ENCODE peak calls at places on chromosomes 6 and 20, in four cellular contexts. One of them, this sample, is unnamed.

GRCh38 chr6:3962897-3963296 is 113.7 kb downstream of the FAM50B start:
- DNase-seq in ovary: no peak
- DNase-seq in natural killer cell: no peak
- DNase-seq in choroid plexus epithelial cell: peak; percentile 74
- DNase-seq in this sample: no peak

GRCh38 chr20:45450097-45450818 is 19.3 kb upstream of the WFDC2 start:
- DNase-seq in ovary: no peak
- DNase-seq in natural killer cell: no peak
- DNase-seq in choroid plexus epithelial cell: peak; percentile 73
- DNase-seq in this sample: no peak

GRCh38 chr6:9205645-9206044 is 770.3 kb upstream of the SLC35B3 start:
- DNase-seq in ovary: no peak
- DNase-seq in natural killer cell: no peak
- DNase-seq in choroid plexus epithelial cell: no peak
- DNase-seq in this sample: no peak

GRCh38 chr6:118710616-118711015 is 59.2 kb upstream of the CEP85L start:
- DNase-seq in ovary: no peak
- DNase-seq in natural killer cell: no peak
- DNase-seq in choroid plexus epithelial cell: no peak
- DNase-seq in this sample: no peak

GRCh38 chr20:51510961-51511360 is 31.6 kb downstream of the NFATC2 start:
- DNase-seq in ovary: no peak
- DNase-seq in natural killer cell: no peak
- DNase-seq in choroid plexus epithelial cell: peak; percentile 79
- DNase-seq in this sample: no peak

GRCh38 chr20:8964944-8965562 is 103.8 kb upstream of the PLCB4 start:
- DNase-seq in ovary: no peak
- DNase-seq in natural killer cell: no peak
- DNase-seq in choroid plexus epithelial cell: no peak
- DNase-seq in this sample: no peak

GRCh38 chr6:52984247-52984646 is 10.8 kb downstream of the GSTA4 start:
- DNase-seq in ovary: no peak
- DNase-seq in natural killer cell: no peak
- DNase-seq in choroid plexus epithelial cell: peak; percentile 3
- DNase-seq in this sample: no peak

GRCh38 chr6:158518196-158519127 is 41.4 kb upstream of the TMEM181 start:
- DNase-seq in ovary: peak; percentile 28
- DNase-seq in natural killer cell: no peak
- DNase-seq in choroid plexus epithelial cell: peak; percentile 82
- DNase-seq in this sample: no peak

GRCh38 chr6:41042167-41042566 is at the start of gene TSPO2:
- DNase-seq in ovary: no peak
- DNase-seq in natural killer cell: no peak
- DNase-seq in choroid plexus epithelial cell: no peak
- DNase-seq in this sample: no peak

GRCh38 chr6:31768717-31769257 is 6.3 kb downstream of the SAPCD1 start:
- DNase-seq in ovary: no peak
- DNase-seq in natural killer cell: no peak
- DNase-seq in choroid plexus epithelial cell: no peak
- DNase-seq in this sample: no peak

GRCh38 chr6:134511984-134512383 is 194.1 kb upstream of the SGK1 start:
- DNase-seq in ovary: no peak
- DNase-seq in natural killer cell: no peak
- DNase-seq in choroid plexus epithelial cell: no peak
- DNase-seq in this sample: no peak

GRCh38 chr20:21102691-21103311 is 3.4 kb downstream of the LINC00237 start:
- DNase-seq in ovary: no peak
- DNase-seq in natural killer cell: no peak
- DNase-seq in choroid plexus epithelial cell: no peak
- DNase-seq in this sample: no peak

GRCh38 chr20:31330893-31331292 is 22.5 kb upstream of the DEFB116 start:
- DNase-seq in ovary: no peak
- DNase-seq in natural killer cell: no peak
- DNase-seq in choroid plexus epithelial cell: no peak
- DNase-seq in this sample: no peak

GRCh38 chr6:135331002-135331401 is 149.9 kb downstream of the MYB start:
- DNase-seq in ovary: no peak
- DNase-seq in natural killer cell: no peak
- DNase-seq in choroid plexus epithelial cell: peak; percentile 67
- DNase-seq in this sample: no peak

GRCh38 chr20:15642676-15643075 is 930.6 kb downstream of the KIF16B start:
- DNase-seq in ovary: no peak
- DNase-seq in natural killer cell: no peak
- DNase-seq in choroid plexus epithelial cell: peak; percentile 43
- DNase-seq in this sample: no peak

GRCh38 chr6:55578537-55579363 is at the start of gene HMGCLL1:
- DNase-seq in ovary: no peak
- DNase-seq in natural killer cell: no peak
- DNase-seq in choroid plexus epithelial cell: peak; percentile 11
- DNase-seq in this sample: peak; percentile 70

GRCh38 chr20:419556-420168 is 11.6 kb downstream of the RBCK1 start:
- DNase-seq in ovary: no peak
- DNase-seq in natural killer cell: no peak
- DNase-seq in choroid plexus epithelial cell: no peak
- DNase-seq in this sample: no peak

GRCh38 chr6:161837854-161838253 is 564.0 kb upstream of the AGPAT4 start:
- DNase-seq in ovary: no peak
- DNase-seq in natural killer cell: no peak
- DNase-seq in choroid plexus epithelial cell: peak; percentile 16
- DNase-seq in this sample: no peak

DNA sequence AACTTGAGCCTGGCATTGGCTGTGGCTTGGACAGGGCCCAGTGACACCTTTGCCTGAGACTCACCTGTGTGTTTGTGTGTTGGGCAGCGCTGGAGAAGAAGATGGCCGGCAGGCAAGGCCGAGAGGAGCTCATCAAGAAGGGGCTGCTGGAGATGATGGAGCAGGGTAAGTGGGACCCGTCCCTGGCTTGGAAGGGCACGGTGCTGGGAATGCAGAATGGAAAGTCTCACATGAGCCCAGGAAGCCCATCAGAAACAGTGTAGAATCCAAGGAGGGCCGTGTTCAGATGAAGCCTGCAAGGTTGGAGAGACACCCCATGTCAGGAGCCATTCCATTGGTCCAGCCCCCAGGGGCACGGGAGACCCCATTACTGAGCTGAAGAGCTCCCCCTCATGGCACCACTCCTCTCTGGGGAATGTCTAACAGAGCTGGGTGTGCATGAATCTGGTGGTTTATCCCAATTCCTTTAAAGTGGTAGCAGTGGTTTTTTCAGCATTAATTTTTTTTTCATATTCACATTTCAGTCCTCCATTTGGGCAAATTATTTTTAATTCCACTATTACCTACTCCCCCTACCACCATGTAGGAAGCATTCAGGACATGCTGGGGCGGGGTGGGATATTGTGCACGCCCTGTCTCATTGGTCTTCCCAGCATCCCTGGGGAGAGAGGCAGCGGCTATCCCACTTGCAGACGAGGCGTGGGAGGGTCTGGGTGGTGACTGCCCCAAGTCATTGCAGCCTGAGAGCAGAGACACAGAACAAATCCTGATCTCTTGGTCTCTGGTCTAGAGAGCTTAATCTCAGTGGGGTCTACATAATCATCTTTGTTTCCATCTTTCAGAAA is 143.6 kb downstream of the PHACTR3 start:
- DNase-seq in ovary: no peak
- DNase-seq in natural killer cell: no peak
- DNase-seq in choroid plexus epithelial cell: no peak
- DNase-seq in this sample: no peak
- TF ChIP-seq CTCF in ovary: no peak
- TF ChIP-seq CTCF in natural killer cell: no peak
- TF ChIP-seq CTCF in choroid plexus epithelial cell: no peak
- TF ChIP-seq CTCF in this sample: no peak

DNA sequence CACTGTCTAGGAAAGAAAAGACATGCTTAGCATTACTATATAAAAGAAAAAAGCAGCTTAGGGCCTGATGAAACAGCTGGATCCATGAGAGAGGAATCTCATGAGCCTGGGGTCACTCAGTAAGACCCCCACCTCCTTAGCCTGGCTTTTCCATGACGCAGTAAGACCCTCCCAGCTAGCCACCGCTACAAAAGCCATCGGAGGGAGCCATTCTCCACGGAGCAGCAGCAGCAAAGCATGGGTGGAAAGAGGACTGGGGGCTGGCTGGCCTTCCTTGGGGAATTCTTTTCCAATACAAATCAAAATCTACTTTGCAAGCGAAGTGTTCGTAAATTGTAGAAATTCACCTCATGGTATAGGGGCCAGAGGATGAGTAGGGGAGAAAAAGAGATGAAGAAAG is 91.8 kb downstream of the SOD2 start:
- DNase-seq in ovary: no peak
- DNase-seq in natural killer cell: no peak
- DNase-seq in choroid plexus epithelial cell: no peak
- DNase-seq in this sample: no peak
- TF ChIP-seq CTCF in ovary: no peak
- TF ChIP-seq CTCF in natural killer cell: no peak
- TF ChIP-seq CTCF in choroid plexus epithelial cell: no peak
- TF ChIP-seq CTCF in this sample: no peak

GRCh38 chr20:37992802-37993538 is 40.3 kb downstream of the TTI1 start:
- DNase-seq in ovary: peak; percentile 21
- DNase-seq in natural killer cell: no peak
- DNase-seq in choroid plexus epithelial cell: peak; percentile 97
- DNase-seq in this sample: no peak
- TF ChIP-seq CTCF in ovary: no peak
- TF ChIP-seq CTCF in natural killer cell: peak; percentile 65
- TF ChIP-seq CTCF in choroid plexus epithelial cell: peak; percentile 58
- TF ChIP-seq CTCF in this sample: peak; percentile 84

DNA sequence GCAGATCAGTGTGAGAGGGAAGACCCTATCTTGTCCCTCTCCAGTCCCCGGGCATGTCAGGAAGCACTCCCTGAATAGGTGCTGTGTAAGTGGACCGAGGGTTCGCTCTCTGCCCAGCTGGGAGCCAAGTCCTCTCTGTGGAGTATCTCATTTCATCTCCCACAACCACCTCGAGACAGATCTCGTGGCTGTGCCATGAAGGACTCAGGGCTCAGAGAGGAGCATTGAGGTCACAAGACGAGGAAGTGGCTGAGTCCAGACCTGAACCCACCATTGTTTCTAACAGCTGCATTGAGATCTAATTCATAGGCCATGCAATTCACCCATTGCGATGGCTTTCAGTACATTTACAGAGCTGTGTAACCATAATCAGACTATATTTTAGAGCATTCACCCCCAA is 34.7 kb upstream of the STX16 start:
- DNase-seq in ovary: no peak
- DNase-seq in natural killer cell: no peak
- DNase-seq in choroid plexus epithelial cell: no peak
- DNase-seq in this sample: no peak
- TF ChIP-seq CTCF in ovary: no peak
- TF ChIP-seq CTCF in natural killer cell: no peak
- TF ChIP-seq CTCF in choroid plexus epithelial cell: no peak
- TF ChIP-seq CTCF in this sample: no peak

DNA sequence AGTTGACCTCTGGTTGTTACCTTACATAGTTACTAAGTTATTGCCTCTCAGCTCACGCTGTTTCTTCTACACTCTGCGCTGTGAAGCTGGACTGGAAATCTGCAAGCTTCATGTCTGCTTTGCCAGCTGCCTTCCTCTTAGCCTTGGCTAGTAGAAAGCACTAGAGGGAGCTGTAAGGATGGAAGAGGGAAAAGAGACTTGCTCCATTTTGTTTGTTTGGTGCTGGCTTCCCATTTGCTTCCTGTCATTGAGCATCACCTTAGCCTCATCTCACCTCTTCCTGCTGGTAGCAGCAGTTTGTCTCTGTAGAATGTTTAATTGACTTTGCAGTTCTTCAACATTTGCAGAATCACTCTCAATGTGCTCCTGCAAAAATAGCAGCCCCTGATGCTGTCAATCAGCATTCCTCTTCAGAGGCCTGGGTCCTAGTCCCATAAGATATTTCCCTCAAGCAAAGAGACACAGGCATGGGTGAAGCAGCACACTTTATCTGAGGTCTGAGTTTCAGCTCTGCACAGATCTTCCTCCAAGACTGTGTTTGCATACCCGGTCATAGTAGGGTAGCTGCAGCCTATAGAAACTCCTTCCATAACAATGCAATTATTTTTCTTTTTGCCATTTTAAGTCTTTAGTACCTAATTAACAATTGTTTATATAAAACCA is 302.2 kb upstream of the EPHA7 start:
- DNase-seq in ovary: no peak
- DNase-seq in natural killer cell: no peak
- DNase-seq in choroid plexus epithelial cell: peak; percentile 87
- DNase-seq in this sample: no peak
- TF ChIP-seq CTCF in ovary: no peak
- TF ChIP-seq CTCF in natural killer cell: no peak
- TF ChIP-seq CTCF in choroid plexus epithelial cell: peak; percentile 96
- TF ChIP-seq CTCF in this sample: peak; percentile 72